ENCODE peak calls at places on chromosomes 5 and 9, in eight cellular contexts. One of them, this sample, is unnamed.

GRCh38 chr5:124453221-124454032 is 293.0 kb downstream of the ZNF608 start:
- DNase-seq in cardiac fibroblast: peak
- DNase-seq in LHCN-M2: peak
- DNase-seq in astrocyte of the spinal cord: peak
- DNase-seq in left lobe of liver: no peak
- DNase-seq in activated T-cell treated with anti-CD3 and anti-CD28 coated beads for 4 hours: no peak
- DNase-seq in stimulated activated CD8-positive, alpha-beta memory T cell treated with anti-CD3 and anti-CD28 coated beads, Interleukin-2, amount 100 ng/mL, for 1 hour: no peak
- DNase-seq in left ventricle myocardium superior: no peak
- DNase-seq in this sample: no peak

GRCh38 chr5:130277002-130277401 is 372.7 kb downstream of the CHSY3 start:
- DNase-seq in cardiac fibroblast: no peak
- DNase-seq in LHCN-M2: no peak
- DNase-seq in astrocyte of the spinal cord: no peak
- DNase-seq in left lobe of liver: no peak
- DNase-seq in activated T-cell treated with anti-CD3 and anti-CD28 coated beads for 4 hours: no peak
- DNase-seq in stimulated activated CD8-positive, alpha-beta memory T cell treated with anti-CD3 and anti-CD28 coated beads, Interleukin-2, amount 100 ng/mL, for 1 hour: no peak
- DNase-seq in left ventricle myocardium superior: no peak
- DNase-seq in this sample: no peak

GRCh38 chr9:137326436-137327060 is 24.5 kb upstream of the NRARP start:
- DNase-seq in cardiac fibroblast: no peak
- DNase-seq in LHCN-M2: no peak
- DNase-seq in astrocyte of the spinal cord: no peak
- DNase-seq in left lobe of liver: no peak
- DNase-seq in activated T-cell treated with anti-CD3 and anti-CD28 coated beads for 4 hours: no peak
- DNase-seq in stimulated activated CD8-positive, alpha-beta memory T cell treated with anti-CD3 and anti-CD28 coated beads, Interleukin-2, amount 100 ng/mL, for 1 hour: no peak
- DNase-seq in left ventricle myocardium superior: no peak
- DNase-seq in this sample: no peak

GRCh38 chr9:20873240-20873860 is 158.1 kb downstream of the HACD4 start:
- DNase-seq in cardiac fibroblast: peak
- DNase-seq in LHCN-M2: peak
- DNase-seq in astrocyte of the spinal cord: peak
- DNase-seq in left lobe of liver: no peak
- DNase-seq in activated T-cell treated with anti-CD3 and anti-CD28 coated beads for 4 hours: no peak
- DNase-seq in stimulated activated CD8-positive, alpha-beta memory T cell treated with anti-CD3 and anti-CD28 coated beads, Interleukin-2, amount 100 ng/mL, for 1 hour: no peak
- DNase-seq in left ventricle myocardium superior: no peak
- DNase-seq in this sample: no peak

GRCh38 chr5:140189253-140189652 is 14.3 kb downstream of the CYSTM1 start:
- DNase-seq in cardiac fibroblast: no peak
- DNase-seq in LHCN-M2: no peak
- DNase-seq in astrocyte of the spinal cord: no peak
- DNase-seq in left lobe of liver: no peak
- DNase-seq in activated T-cell treated with anti-CD3 and anti-CD28 coated beads for 4 hours: no peak
- DNase-seq in stimulated activated CD8-positive, alpha-beta memory T cell treated with anti-CD3 and anti-CD28 coated beads, Interleukin-2, amount 100 ng/mL, for 1 hour: no peak
- DNase-seq in left ventricle myocardium superior: no peak
- DNase-seq in this sample: no peak

GRCh38 chr5:61229416-61229815 is 67.1 kb upstream of the SMIM15 start:
- DNase-seq in cardiac fibroblast: peak
- DNase-seq in LHCN-M2: no peak
- DNase-seq in astrocyte of the spinal cord: no peak
- DNase-seq in left lobe of liver: peak
- DNase-seq in activated T-cell treated with anti-CD3 and anti-CD28 coated beads for 4 hours: no peak
- DNase-seq in stimulated activated CD8-positive, alpha-beta memory T cell treated with anti-CD3 and anti-CD28 coated beads, Interleukin-2, amount 100 ng/mL, for 1 hour: no peak
- DNase-seq in left ventricle myocardium superior: peak
- DNase-seq in this sample: no peak

GRCh38 chr5:2634399-2635176 is 116.9 kb downstream of the IRX2 start:
- DNase-seq in cardiac fibroblast: no peak
- DNase-seq in LHCN-M2: no peak
- DNase-seq in astrocyte of the spinal cord: no peak
- DNase-seq in left lobe of liver: no peak
- DNase-seq in activated T-cell treated with anti-CD3 and anti-CD28 coated beads for 4 hours: no peak
- DNase-seq in stimulated activated CD8-positive, alpha-beta memory T cell treated with anti-CD3 and anti-CD28 coated beads, Interleukin-2, amount 100 ng/mL, for 1 hour: no peak
- DNase-seq in left ventricle myocardium superior: no peak
- DNase-seq in this sample: no peak

GRCh38 chr9:125626187-125626586 is 80.8 kb downstream of the MAPKAP1 start:
- DNase-seq in cardiac fibroblast: no peak
- DNase-seq in LHCN-M2: no peak
- DNase-seq in astrocyte of the spinal cord: peak
- DNase-seq in left lobe of liver: no peak
- DNase-seq in activated T-cell treated with anti-CD3 and anti-CD28 coated beads for 4 hours: no peak
- DNase-seq in stimulated activated CD8-positive, alpha-beta memory T cell treated with anti-CD3 and anti-CD28 coated beads, Interleukin-2, amount 100 ng/mL, for 1 hour: no peak
- DNase-seq in left ventricle myocardium superior: no peak
- DNase-seq in this sample: no peak

GRCh38 chr5:83856898-83857297 is 136.2 kb upstream of the HAPLN1 start:
- DNase-seq in cardiac fibroblast: no peak
- DNase-seq in LHCN-M2: no peak
- DNase-seq in astrocyte of the spinal cord: no peak
- DNase-seq in left lobe of liver: no peak
- DNase-seq in activated T-cell treated with anti-CD3 and anti-CD28 coated beads for 4 hours: no peak
- DNase-seq in stimulated activated CD8-positive, alpha-beta memory T cell treated with anti-CD3 and anti-CD28 coated beads, Interleukin-2, amount 100 ng/mL, for 1 hour: no peak
- DNase-seq in left ventricle myocardium superior: no peak
- DNase-seq in this sample: peak

GRCh38 chr5:12704955-12705354 is 800.7 kb upstream of the CTNND2 start:
- DNase-seq in cardiac fibroblast: no peak
- DNase-seq in LHCN-M2: no peak
- DNase-seq in astrocyte of the spinal cord: no peak
- DNase-seq in left lobe of liver: no peak
- DNase-seq in activated T-cell treated with anti-CD3 and anti-CD28 coated beads for 4 hours: no peak
- DNase-seq in stimulated activated CD8-positive, alpha-beta memory T cell treated with anti-CD3 and anti-CD28 coated beads, Interleukin-2, amount 100 ng/mL, for 1 hour: no peak
- DNase-seq in left ventricle myocardium superior: no peak
- DNase-seq in this sample: no peak

GRCh38 chr9:129109504-129109903 is 1.1 kb downstream of the CRAT start:
- DNase-seq in cardiac fibroblast: peak
- DNase-seq in LHCN-M2: peak
- DNase-seq in astrocyte of the spinal cord: no peak
- DNase-seq in left lobe of liver: peak
- DNase-seq in activated T-cell treated with anti-CD3 and anti-CD28 coated beads for 4 hours: no peak
- DNase-seq in stimulated activated CD8-positive, alpha-beta memory T cell treated with anti-CD3 and anti-CD28 coated beads, Interleukin-2, amount 100 ng/mL, for 1 hour: no peak
- DNase-seq in left ventricle myocardium superior: peak
- DNase-seq in this sample: peak

GRCh38 chr5:177005619-177006264 is 837 bp downstream of the UIMC1 start:
- DNase-seq in cardiac fibroblast: peak
- DNase-seq in LHCN-M2: peak
- DNase-seq in astrocyte of the spinal cord: peak
- DNase-seq in left lobe of liver: peak
- DNase-seq in activated T-cell treated with anti-CD3 and anti-CD28 coated beads for 4 hours: peak
- DNase-seq in stimulated activated CD8-positive, alpha-beta memory T cell treated with anti-CD3 and anti-CD28 coated beads, Interleukin-2, amount 100 ng/mL, for 1 hour: peak
- DNase-seq in left ventricle myocardium superior: peak
- DNase-seq in this sample: peak

GRCh38 chr9:106970219-106970975 is 107.4 kb downstream of the ZNF462 start:
- DNase-seq in cardiac fibroblast: no peak
- DNase-seq in LHCN-M2: no peak
- DNase-seq in astrocyte of the spinal cord: peak
- DNase-seq in left lobe of liver: no peak
- DNase-seq in activated T-cell treated with anti-CD3 and anti-CD28 coated beads for 4 hours: no peak
- DNase-seq in stimulated activated CD8-positive, alpha-beta memory T cell treated with anti-CD3 and anti-CD28 coated beads, Interleukin-2, amount 100 ng/mL, for 1 hour: no peak
- DNase-seq in left ventricle myocardium superior: no peak
- DNase-seq in this sample: no peak

GRCh38 chr5:4584982-4585381 is 555.1 kb upstream of the ADAMTS16 start:
- DNase-seq in cardiac fibroblast: peak
- DNase-seq in LHCN-M2: peak
- DNase-seq in astrocyte of the spinal cord: peak
- DNase-seq in left lobe of liver: no peak
- DNase-seq in activated T-cell treated with anti-CD3 and anti-CD28 coated beads for 4 hours: no peak
- DNase-seq in stimulated activated CD8-positive, alpha-beta memory T cell treated with anti-CD3 and anti-CD28 coated beads, Interleukin-2, amount 100 ng/mL, for 1 hour: no peak
- DNase-seq in left ventricle myocardium superior: no peak
- DNase-seq in this sample: no peak

This sample was measured in neural progenitor cell.